ENCODE peak calls at places on chromosomes 2 and 18, in four cellular contexts. U is fibroblast of gingiva, X is NT2/D1, S is D721Med. I is an unnamed sample.

GRCh38 chr2:46389417-46389916 is 89.9 kb upstream of the TMEM247 start:
- DNase-seq in S (no peak), X (no peak), U (peak), I (no peak)

GRCh38 chr2:176885661-176886060 is 326.9 kb upstream of the HNRNPA3 start:
- DNase-seq in U (no peak), S (no peak), X (no peak), I (no peak)

GRCh38 chr2:20264629-20265028 is 39.7 kb upstream of the SDC1 start:
- DNase-seq in U (no peak), S (no peak), X (no peak), I (no peak)

GRCh38 chr2:116737951-116738350 is 1076.5 kb upstream of the DDX18 start:
- DNase-seq in U (no peak), X (no peak), S (no peak), I (no peak)

GRCh38 chr2:177298191-177298590 is 33.7 kb upstream of the NFE2L2 start:
- DNase-seq in U (peak), S (no peak), X (no peak), I (no peak)

GRCh38 chr2:161160226-161161073 is at the start of gene TANK:
- DNase-seq in X (peak), S (peak), U (peak), I (peak)

GRCh38 chr2:119485336-119486110 is 38.8 kb downstream of the SCTR start:
- DNase-seq in X (no peak), S (no peak), U (no peak), I (no peak)

GRCh38 chr2:105138643-105139042 is 100.8 kb downstream of the MRPS9 start:
- DNase-seq in S (no peak), X (no peak), U (no peak), I (no peak)

GRCh38 chr18:32333781-32334180 is 136.9 kb downstream of the GAREM1 start:
- DNase-seq in S (no peak), U (no peak), X (no peak), I (no peak)